ENCODE peak calls at places on chromosomes 12 and 14, in seven cellular contexts. G is heart right ventricle, U is GM23248, E is cardiac muscle cell, F is heart left ventricle, X is body of pancreas, P is GM12878. D is an unnamed sample.
A peak's percentile ranks its signal among the peaks of the same experiment; 100 is the strongest.

GRCh38 chr12:75883241-75883640 is 148.3 kb downstream of the PHLDA1 start:
- DNase-seq in F (no peak), X (peak; percentile 55), G (no peak), P (no peak), U (no peak), E (no peak), D (no peak)

GRCh38 chr12:105013892-105014291 is 27.8 kb downstream of the NOPCHAP1 start:
- DNase-seq in U (peak; percentile 37), G (no peak), E (no peak), P (no peak), F (no peak), X (no peak), D (no peak)

GRCh38 chr14:99944241-99944651 is 121.0 kb upstream of the EVL start:
- DNase-seq in E (no peak), P (no peak), X (peak; percentile 17), U (no peak), G (no peak), F (no peak), D (no peak)

GRCh38 chr14:28375295-28375694 is 391.3 kb upstream of the FOXG1 start:
- DNase-seq in F (no peak), G (no peak), X (no peak), U (no peak), P (no peak), E (peak; percentile 58), D (no peak)

GRCh38 chr14:72907886-72908285 is 14.0 kb upstream of the DPF3 start:
- DNase-seq in E (no peak), F (no peak), G (no peak), P (no peak), U (peak; percentile 81), X (no peak), D (no peak)

GRCh38 chr14:70898346-70898745 is 8.9 kb upstream of the PCNX1 start:
- DNase-seq in X (no peak), P (no peak), G (no peak), F (no peak), U (no peak), E (no peak), D (no peak)

GRCh38 chr14:65198346-65198745 is 96.0 kb upstream of the MAX start:
- DNase-seq in U (no peak), E (peak; percentile 26), G (no peak), P (no peak), X (no peak), F (no peak), D (no peak)

GRCh38 chr14:73267474-73267873 is 30.2 kb downstream of the PAPLN start:
- DNase-seq in G (no peak), P (no peak), F (no peak), E (no peak), U (no peak), X (no peak), D (no peak)

GRCh38 chr14:94673071-94673470 is 60.9 kb downstream of the SERPINA3 start:
- DNase-seq in P (no peak), U (no peak), E (no peak), F (no peak), X (no peak), G (no peak), D (no peak)

GRCh38 chr12:118345355-118345754 is 27.4 kb downstream of the TAOK3 start:
- DNase-seq in G (no peak), F (no peak), E (peak; percentile 17), P (no peak), U (no peak), X (no peak), D (no peak)

GRCh38 chr14:73795974-73796373 is 55.7 kb upstream of the PTGR2 start:
- DNase-seq in P (no peak), E (no peak), X (peak; percentile 48), U (peak; percentile 63), G (no peak), F (no peak), D (no peak)

DNA sequence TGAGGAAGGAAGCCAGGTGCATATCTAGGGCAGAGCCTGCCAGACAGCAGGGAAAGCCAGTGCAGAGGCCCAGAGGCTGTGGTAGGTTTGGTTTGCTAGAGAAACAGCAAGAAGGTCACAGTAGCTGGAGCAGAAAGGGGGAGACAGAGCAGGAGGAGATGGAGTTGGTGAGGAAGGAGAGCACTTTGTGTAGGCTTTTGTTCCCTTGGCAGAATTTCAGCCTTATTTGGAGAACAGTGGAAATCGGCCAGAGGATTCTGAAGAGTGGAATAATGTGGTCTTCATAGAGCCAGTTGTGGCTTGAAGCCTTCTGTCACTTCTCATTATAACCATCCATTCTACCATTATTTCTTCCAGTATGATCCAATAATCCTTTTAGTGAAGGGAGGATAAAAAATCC is 212.9 kb upstream of the FAR2 start:
- DNase-seq in G (no peak), F (no peak), E (no peak), X (no peak), P (no peak), U (no peak), D (no peak)
- H3K36me3 ChIP-seq in G (no peaks in the 10 kb centered on the region), F (no peaks in the 10 kb centered on the region), E (no peaks in the 10 kb centered on the region), X (no peaks in the 10 kb centered on the region), P (no peaks in the 10 kb centered on the region), U (no peaks in the 10 kb centered on the region), D (no peaks in the 10 kb centered on the region)

DNA sequence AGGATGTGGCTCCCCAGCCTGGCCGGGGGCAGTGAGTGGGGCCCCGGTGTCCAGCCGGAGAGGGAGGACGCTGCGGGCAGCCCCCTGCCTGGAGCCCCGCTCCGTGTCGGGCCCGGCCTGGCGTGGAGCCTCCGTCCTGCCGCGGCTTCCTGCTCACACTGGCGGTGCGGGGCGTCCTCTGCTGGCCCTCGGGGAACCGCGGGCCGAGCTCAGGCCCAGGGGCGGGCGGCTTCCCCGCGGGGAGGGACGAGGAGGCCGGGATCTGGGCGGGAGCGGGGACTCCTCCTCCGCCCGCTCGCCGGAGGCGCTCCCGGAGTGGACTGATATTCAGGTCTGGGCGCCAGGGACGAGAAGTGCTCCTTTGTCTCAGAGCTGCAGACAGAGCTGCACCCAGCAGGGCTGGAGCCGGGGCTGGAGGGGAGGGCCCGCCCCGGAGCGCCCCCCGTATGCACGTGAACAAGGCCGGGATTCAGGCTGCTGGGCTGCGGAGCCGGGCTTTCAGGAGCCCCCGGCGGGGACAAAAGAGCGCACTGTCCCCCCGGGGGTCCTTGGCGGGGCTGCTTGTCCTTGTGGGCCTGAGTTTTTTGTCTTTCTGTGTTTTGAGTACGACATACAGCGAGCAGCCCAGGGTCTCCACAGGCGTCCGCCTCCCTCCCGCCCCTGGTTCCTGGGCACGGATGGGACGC is 2.3 kb downstream of the MMP17 start:
- DNase-seq in E (peak; percentile 80), G (peak; percentile 74), F (peak; percentile 92), X (peak; percentile 71), P (no peak), U (peak; percentile 97), D (peak; percentile 22)
- H3K27ac ChIP-seq in E (no peak overlapping the region), G (peak overlapping the region; percentile 53), F (peak overlapping the region; percentile 49), X (no peak overlapping the region), P (no peak overlapping the region), U (peak overlapping the region; percentile 74), D (no peak overlapping the region)

DNA sequence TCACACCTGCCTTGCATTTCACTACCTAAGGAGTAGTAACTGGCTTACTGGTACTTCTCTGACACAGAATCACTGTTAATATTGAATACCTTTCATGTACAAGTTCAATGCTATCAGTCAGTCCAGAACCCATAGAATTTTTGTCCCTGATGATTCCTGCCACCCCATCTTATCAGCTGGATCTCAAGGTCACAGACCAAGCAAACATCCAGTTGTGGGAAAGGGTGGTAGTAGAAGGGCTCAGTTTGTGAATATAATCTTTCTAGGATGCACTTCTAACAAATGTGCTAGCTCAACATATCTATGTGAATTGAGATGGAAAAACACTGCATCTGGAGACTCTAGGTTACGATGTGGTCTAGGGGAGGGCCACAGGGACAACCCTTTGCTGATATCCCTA is 14.1 kb downstream of the PPP1CC start:
- DNase-seq in P (no peak), F (no peak), U (no peak), X (no peak), E (no peak), G (no peak), D (no peak)
- H3K36me3 ChIP-seq in P (peaks cover 24% of the 10 kb centered on the region), F (no peaks in the 10 kb centered on the region), U (peaks cover 65% of the 10 kb centered on the region), X (peaks cover 24% of the 10 kb centered on the region), E (peaks cover 53% of the 10 kb centered on the region), G (peaks cover 85% of the 10 kb centered on the region), D (peaks cover 50% of the 10 kb centered on the region)

GRCh38 chr14:24840204-24840893 is 206.4 kb upstream of the GZMB start:
- DNase-seq in U (no peak), F (no peak), X (no peak), E (no peak), G (no peak), P (no peak), D (no peak)

GRCh38 chr14:24834951-24835350 is 201.0 kb upstream of the GZMB start:
- DNase-seq in F (no peak), G (no peak), E (no peak), P (no peak), U (no peak), X (no peak), D (no peak)

GRCh38 chr14:24837280-24838046 is 203.5 kb upstream of the GZMB start:
- DNase-seq in G (no peak), F (no peak), U (peak; percentile 85), P (no peak), E (no peak), X (no peak), D (no peak)

GRCh38 chr14:24839617-24840203 is 205.7 kb upstream of the GZMB start:
- DNase-seq in P (no peak), X (peak; percentile 19), F (no peak), G (no peak), E (no peak), U (no peak), D (no peak)

GRCh38 chr14:24838945-24839616 is 205.1 kb upstream of the GZMB start:
- DNase-seq in F (no peak), E (peak; percentile 56), P (no peak), G (peak; percentile 69), X (peak; percentile 18), U (peak; percentile 22), D (no peak)
- H3K27ac ChIP-seq in F (peak overlapping the region; percentile 47), E (peak overlapping the region; percentile 2), P (no peak overlapping the region), G (peak overlapping the region; percentile 41), X (no peak overlapping the region), U (no peak overlapping the region), D (no peak overlapping the region)

GRCh38 chr14:102008891-102009290 is 44.5 kb downstream of the DYNC1H1 start:
- DNase-seq in F (no peak), U (no peak), P (no peak), E (no peak), X (no peak), G (no peak), D (no peak)
- H3K36me3 ChIP-seq in F (peaks cover 6% of the 10 kb centered on the region), U (peaks cover 94% of the 10 kb centered on the region), P (peaks cover 60% of the 10 kb centered on the region), E (peaks cover 89% of the 10 kb centered on the region), X (peaks cover 73% of the 10 kb centered on the region), G (peaks cover 100% of the 10 kb centered on the region), D (peaks cover 89% of the 10 kb centered on the region)

DNA sequence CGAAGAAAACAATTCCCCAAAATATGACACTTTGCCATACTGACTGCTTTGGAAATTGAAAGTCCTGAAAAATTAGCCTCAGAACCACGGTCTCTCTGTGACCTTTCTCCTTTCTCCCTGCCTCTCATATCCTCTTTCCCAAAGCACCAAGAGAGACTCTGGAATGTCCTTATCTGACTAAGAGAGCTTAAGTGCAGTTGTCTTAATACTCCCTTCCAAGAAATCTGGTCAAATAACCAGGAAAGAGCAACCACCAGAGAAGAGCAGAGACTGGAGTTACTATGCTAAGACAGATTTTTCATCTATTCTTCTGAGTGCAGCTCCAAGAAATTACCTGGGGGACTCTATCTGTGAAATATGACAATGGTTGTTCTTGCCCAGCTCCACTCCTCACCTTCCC is 10.5 kb upstream of the BTG1 start:
- DNase-seq in E (no peak), U (no peak), P (no peak), G (no peak), X (no peak), F (no peak), D (no peak)
- H3K27ac ChIP-seq in E (no peak overlapping the region), U (no peak overlapping the region), P (no peak overlapping the region), G (no peak overlapping the region), X (no peak overlapping the region), F (no peak overlapping the region), D (no peak overlapping the region)

D was measured in CD4-positive, alpha-beta memory T cell.